ENCODE peak calls at places on chromosome 12, in eight cellular contexts. R, X, U, G, B, V, J and T are unnamed samples.

GRCh38 chr12:76587428-76588178 is 28.0 kb upstream of the OSBPL8 start:
- DNase-seq in R (no peak), X (no peak), U (no peak), G (no peak), B (no peak), V (peak), J (no peak), T (no peak)

GRCh38 chr12:98465505-98465904 is 49.9 kb upstream of the TMPO start:
- DNase-seq in R (no peak), X (no peak), U (no peak), G (no peak), B (no peak), V (no peak), J (no peak), T (no peak)

GRCh38 chr12:111404362-111405148 is 1.2 kb upstream of the SH2B3 start:
- DNase-seq in R (peak), X (no peak), U (no peak), G (peak), B (peak), V (no peak), J (peak), T (peak)

GRCh38 chr12:51222461-51222860 is 4.6 kb upstream of the POU6F1 start:
- DNase-seq in R (no peak), X (no peak), U (peak), G (no peak), B (no peak), V (no peak), J (no peak), T (no peak)

GRCh38 chr12:6691473-6691872 is 2.3 kb upstream of the ZNF384 start:
- DNase-seq in R (no peak), X (peak), U (no peak), G (no peak), B (no peak), V (peak), J (no peak), T (no peak)

GRCh38 chr12:105451211-105451610 is 120.7 kb downstream of the C12orf75 start:
- DNase-seq in R (no peak), X (peak), U (no peak), G (no peak), B (no peak), V (peak), J (no peak), T (no peak)

GRCh38 chr12:18850752-18851151 is 112.8 kb downstream of the CAPZA3 start:
- DNase-seq in R (no peak), X (no peak), U (no peak), G (no peak), B (no peak), V (no peak), J (no peak), T (no peak)

GRCh38 chr12:54004841-54005530 is 3.8 kb upstream of the HOXC8 start:
- DNase-seq in R (no peak), X (no peak), U (no peak), G (no peak), B (no peak), V (no peak), J (no peak), T (no peak)

GRCh38 chr12:39830862-39831520 is 211.4 kb upstream of the ABCD2 start:
- DNase-seq in R (no peak), X (no peak), U (no peak), G (no peak), B (no peak), V (no peak), J (no peak), T (no peak)

GRCh38 chr12:131056626-131057025 is 102.9 kb downstream of the ADGRD1 start:
- DNase-seq in R (no peak), X (no peak), U (no peak), G (peak), B (no peak), V (no peak), J (no peak), T (no peak)

GRCh38 chr12:10358131-10358530 is 31.7 kb downstream of the KLRK1 start:
- DNase-seq in R (no peak), X (no peak), U (no peak), G (no peak), B (no peak), V (no peak), J (no peak), T (no peak)

GRCh38 chr12:31235868-31236395 is 90.0 kb downstream of the SINHCAF start:
- DNase-seq in R (no peak), X (no peak), U (no peak), G (no peak), B (no peak), V (no peak), J (peak), T (no peak)

GRCh38 chr12:47943492-47944359 is 19.7 kb upstream of the TMEM106C start:
- DNase-seq in R (no peak), X (no peak), U (no peak), G (peak), B (no peak), V (no peak), J (peak), T (no peak)

GRCh38 chr12:123828871-123829547 is 66.9 kb downstream of the DNAH10 start:
- DNase-seq in R (no peak), X (no peak), U (no peak), G (no peak), B (no peak), V (no peak), J (no peak), T (no peak)

GRCh38 chr12:29743801-29744200 is 39.9 kb downstream of the TMTC1 start:
- DNase-seq in R (no peak), X (no peak), U (no peak), G (no peak), B (no peak), V (no peak), J (peak), T (no peak)

GRCh38 chr12:102564026-102564425 is 83.7 kb upstream of the IGF1 start:
- DNase-seq in R (no peak), X (no peak), U (peak), G (no peak), B (no peak), V (no peak), J (no peak), T (no peak)

GRCh38 chr12:11040162-11040561 is 9.0 kb upstream of the TAS2R31 start:
- DNase-seq in R (no peak), X (no peak), U (no peak), G (no peak), B (no peak), V (no peak), J (no peak), T (no peak)

GRCh38 chr12:69401940-69402339 is 42.4 kb downstream of the YEATS4 start:
- DNase-seq in R (no peak), X (no peak), U (no peak), G (no peak), B (no peak), V (no peak), J (no peak), T (no peak)

GRCh38 chr12:61916856-61917255 is 343.3 kb upstream of the USP15 start:
- DNase-seq in R (no peak), X (no peak), U (no peak), G (no peak), B (no peak), V (no peak), J (no peak), T (no peak)

GRCh38 chr12:71410844-71411243 is 28.8 kb upstream of the LGR5 start:
- DNase-seq in R (no peak), X (no peak), U (no peak), G (no peak), B (no peak), V (no peak), J (no peak), T (no peak)

GRCh38 chr12:49287876-49288275 is 7.1 kb upstream of the PRPH start:
- DNase-seq in R (no peak), X (no peak), U (no peak), G (no peak), B (no peak), V (no peak), J (no peak), T (no peak)

GRCh38 chr12:106839343-106839742 is 64.9 kb downstream of the RIC8B start:
- DNase-seq in R (no peak), X (no peak), U (no peak), G (no peak), B (no peak), V (no peak), J (no peak), T (no peak)

GRCh38 chr12:104248444-104248843 is 32.9 kb downstream of the TXNRD1 start:
- DNase-seq in R (no peak), X (no peak), U (no peak), G (no peak), B (no peak), V (no peak), J (no peak), T (no peak)

GRCh38 chr12:5809586-5809985 is 135.5 kb downstream of the ANO2 start:
- DNase-seq in R (no peak), X (no peak), U (no peak), G (no peak), B (no peak), V (no peak), J (peak), T (no peak)

GRCh38 chr12:14836336-14837210 is 6.8 kb downstream of the ART4 start:
- DNase-seq in R (no peak), X (peak), U (peak), G (no peak), B (no peak), V (peak), J (peak), T (no peak)

GRCh38 chr12:5470221-5470620 is 38.3 kb downstream of the NTF3 start:
- DNase-seq in R (no peak), X (no peak), U (no peak), G (no peak), B (no peak), V (no peak), J (no peak), T (no peak)

GRCh38 chr12:23855813-23856212 is 93.7 kb downstream of the SOX5 start:
- DNase-seq in R (no peak), X (no peak), U (no peak), G (no peak), B (no peak), V (no peak), J (no peak), T (no peak)

GRCh38 chr12:95970905-95971304 is 25.2 kb downstream of the HAL start:
- DNase-seq in R (no peak), X (no peak), U (no peak), G (no peak), B (no peak), V (no peak), J (no peak), T (no peak)

GRCh38 chr12:85968606-85969005 is 94.5 kb downstream of the NTS start:
- DNase-seq in R (no peak), X (no peak), U (no peak), G (no peak), B (no peak), V (no peak), J (no peak), T (no peak)

GRCh38 chr12:91551927-91552326 is 369.3 kb upstream of the DCN start:
- DNase-seq in R (no peak), X (no peak), U (no peak), G (peak), B (no peak), V (no peak), J (no peak), T (no peak)

GRCh38 chr12:63967781-63968180 is 123.3 kb downstream of the SRGAP1 start:
- DNase-seq in R (no peak), X (peak), U (no peak), G (no peak), B (no peak), V (no peak), J (no peak), T (no peak)

GRCh38 chr12:117002040-117002832 is 91.5 kb downstream of the FBXW8 start:
- DNase-seq in R (no peak), X (no peak), U (no peak), G (no peak), B (no peak), V (no peak), J (no peak), T (no peak)

GRCh38 chr12:48934312-48934706 is 9.0 kb upstream of the FKBP11 start:
- DNase-seq in R (no peak), X (no peak), U (no peak), G (no peak), B (no peak), V (no peak), J (peak), T (no peak)

GRCh38 chr12:43069768-43070221 is 480.2 kb upstream of the PRICKLE1 start:
- DNase-seq in R (no peak), X (no peak), U (no peak), G (peak), B (no peak), V (no peak), J (no peak), T (peak)